ENCODE peak calls at places on chromosome 16, in five cellular contexts. One of them, this sample, is unnamed.

GRCh38 chr16:4699030-4699556 is 5.7 kb downstream of the NUDT16L1 start:
- DNase-seq in coronary artery: no peak
- DNase-seq in AG09309: no peak
- DNase-seq in IMR-90: no peak
- DNase-seq in HL-60: no peak
- DNase-seq in this sample: no peak

GRCh38 chr16:25317732-25318316 is 60.2 kb upstream of the ZKSCAN2 start:
- DNase-seq in coronary artery: no peak
- DNase-seq in AG09309: no peak
- DNase-seq in IMR-90: no peak
- DNase-seq in HL-60: no peak
- DNase-seq in this sample: no peak

GRCh38 chr16:82061861-82062525 is 26.9 kb downstream of the HSD17B2 start:
- DNase-seq in coronary artery: no peak
- DNase-seq in AG09309: no peak
- DNase-seq in IMR-90: peak; percentile 22
- DNase-seq in HL-60: peak; percentile 10
- DNase-seq in this sample: no peak

GRCh38 chr16:10762336-10762995 is 18.8 kb downstream of the NUBP1 start:
- DNase-seq in coronary artery: no peak
- DNase-seq in AG09309: no peak
- DNase-seq in IMR-90: no peak
- DNase-seq in HL-60: no peak
- DNase-seq in this sample: no peak

GRCh38 chr16:75093598-75094540 is 22.7 kb downstream of the LDHD start:
- DNase-seq in coronary artery: no peak
- DNase-seq in AG09309: no peak
- DNase-seq in IMR-90: no peak
- DNase-seq in HL-60: no peak
- DNase-seq in this sample: no peak

GRCh38 chr16:27723711-27724490 is 174.0 kb downstream of the KATNIP start:
- DNase-seq in coronary artery: no peak
- DNase-seq in AG09309: no peak
- DNase-seq in IMR-90: no peak
- DNase-seq in HL-60: no peak
- DNase-seq in this sample: no peak

GRCh38 chr16:24713379-24713778 is 16.1 kb upstream of the TNRC6A start:
- DNase-seq in coronary artery: no peak
- DNase-seq in AG09309: no peak
- DNase-seq in IMR-90: no peak
- DNase-seq in HL-60: no peak
- DNase-seq in this sample: no peak

GRCh38 chr16:12229759-12230594 is 253.4 kb downstream of the SNX29 start:
- DNase-seq in coronary artery: no peak
- DNase-seq in AG09309: peak; percentile 28
- DNase-seq in IMR-90: peak; percentile 71
- DNase-seq in HL-60: no peak
- DNase-seq in this sample: peak; percentile 21

GRCh38 chr16:79980650-79981521 is 380.3 kb upstream of the MAF start:
- DNase-seq in coronary artery: no peak
- DNase-seq in AG09309: no peak
- DNase-seq in IMR-90: no peak
- DNase-seq in HL-60: no peak
- DNase-seq in this sample: no peak

GRCh38 chr16:11250091-11250785 is 5.8 kb downstream of the SOCS1 start:
- DNase-seq in coronary artery: no peak
- DNase-seq in AG09309: no peak
- DNase-seq in IMR-90: peak; percentile 78
- DNase-seq in HL-60: no peak
- DNase-seq in this sample: peak; percentile 55

GRCh38 chr16:11129378-11129781 is 126.6 kb downstream of the SOCS1 start:
- DNase-seq in coronary artery: no peak
- DNase-seq in AG09309: no peak
- DNase-seq in IMR-90: no peak
- DNase-seq in HL-60: no peak
- DNase-seq in this sample: no peak

GRCh38 chr16:82011199-82011641 is at the start of gene SDR42E1:
- DNase-seq in coronary artery: no peak
- DNase-seq in AG09309: no peak
- DNase-seq in IMR-90: no peak
- DNase-seq in HL-60: no peak
- DNase-seq in this sample: no peak

GRCh38 chr16:50102046-50102756 is 36.4 kb downstream of the HEATR3 start:
- DNase-seq in coronary artery: no peak
- DNase-seq in AG09309: peak; percentile 42
- DNase-seq in IMR-90: peak; percentile 86
- DNase-seq in HL-60: peak; percentile 21
- DNase-seq in this sample: peak; percentile 32

GRCh38 chr16:74216319-74216718 is 80.3 kb upstream of the PSMD7 start:
- DNase-seq in coronary artery: no peak
- DNase-seq in AG09309: no peak
- DNase-seq in IMR-90: peak; percentile 41
- DNase-seq in HL-60: no peak
- DNase-seq in this sample: no peak

GRCh38 chr16:72357860-72358259 is 185.9 kb upstream of the PMFBP1 start:
- DNase-seq in coronary artery: no peak
- DNase-seq in AG09309: no peak
- DNase-seq in IMR-90: peak; percentile 73
- DNase-seq in HL-60: no peak
- DNase-seq in this sample: peak; percentile 38

GRCh38 chr16:3097266-3097665 is 1.8 kb downstream of the ZSCAN10 start:
- DNase-seq in coronary artery: no peak
- DNase-seq in AG09309: no peak
- DNase-seq in IMR-90: no peak
- DNase-seq in HL-60: no peak
- DNase-seq in this sample: no peak
- H3K4me3 ChIP-seq in coronary artery: no peak overlapping the region
- H3K4me3 ChIP-seq in AG09309: no peak overlapping the region
- H3K4me3 ChIP-seq in IMR-90: no peak overlapping the region
- H3K4me3 ChIP-seq in HL-60: no peak overlapping the region
- H3K4me3 ChIP-seq in this sample: no peak overlapping the region

DNA sequence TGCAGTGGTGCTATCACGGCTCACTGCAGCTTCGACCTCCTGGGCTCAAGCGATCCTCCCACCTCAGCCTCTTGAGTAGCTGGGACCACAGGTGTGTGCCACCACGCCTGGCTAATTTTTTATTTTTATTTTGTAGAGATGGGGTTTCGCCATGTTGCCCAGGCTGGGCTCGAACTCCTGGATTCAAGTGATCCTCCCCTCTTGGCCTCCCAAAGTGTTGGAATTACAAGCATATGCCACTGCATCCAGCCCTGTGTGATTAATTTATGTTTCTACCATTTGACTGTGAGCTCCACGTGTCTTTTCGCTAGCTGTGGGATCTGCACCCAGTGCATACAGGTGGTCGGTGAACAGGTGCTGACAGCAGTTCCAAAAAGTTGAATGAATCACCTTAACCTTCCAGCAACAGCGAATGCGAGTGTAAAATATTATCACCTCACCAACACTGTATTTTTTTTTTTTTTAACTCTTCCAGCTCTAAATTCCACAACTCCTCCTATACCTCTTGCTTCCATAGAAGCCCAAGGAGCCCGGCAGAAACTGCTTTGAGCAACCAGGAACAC is 481 bp upstream of the NUDT7 start:
- DNase-seq in coronary artery: no peak
- DNase-seq in AG09309: no peak
- DNase-seq in IMR-90: no peak
- DNase-seq in HL-60: no peak
- DNase-seq in this sample: no peak
- H3K4me3 ChIP-seq in coronary artery: peak overlapping the region; percentile 79
- H3K4me3 ChIP-seq in AG09309: no peak overlapping the region
- H3K4me3 ChIP-seq in IMR-90: no peak overlapping the region
- H3K4me3 ChIP-seq in HL-60: peak overlapping the region; percentile 20
- H3K4me3 ChIP-seq in this sample: peak overlapping the region; percentile 12

DNA sequence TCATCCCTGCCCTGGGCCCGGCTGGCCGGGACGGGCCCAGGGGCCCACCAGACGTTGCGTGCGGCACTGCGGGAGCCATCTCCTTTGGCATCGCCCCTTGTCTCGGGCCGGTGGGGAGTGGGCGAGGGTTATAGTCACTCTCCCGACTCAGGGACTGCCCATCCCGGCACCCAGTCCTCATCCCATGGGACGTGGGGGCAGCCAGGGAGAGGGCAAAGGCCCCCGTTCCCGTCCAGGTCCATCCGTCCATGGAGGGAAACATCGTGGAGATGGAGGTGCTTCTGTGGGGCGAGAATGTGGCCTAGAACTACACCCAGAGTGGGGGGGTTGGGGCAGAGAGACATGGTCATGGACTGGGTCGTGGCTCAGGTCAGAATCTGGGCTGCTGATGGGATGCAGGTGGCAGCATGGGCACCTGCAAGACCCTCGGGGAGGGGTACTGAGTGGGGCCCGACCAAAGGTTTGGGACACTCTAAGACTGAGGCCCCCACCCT is 2.4 kb upstream of the WDR90 start:
- DNase-seq in coronary artery: no peak
- DNase-seq in AG09309: no peak
- DNase-seq in IMR-90: no peak
- DNase-seq in HL-60: no peak
- DNase-seq in this sample: no peak
- H3K4me3 ChIP-seq in coronary artery: no peak overlapping the region
- H3K4me3 ChIP-seq in AG09309: no peak overlapping the region
- H3K4me3 ChIP-seq in IMR-90: no peak overlapping the region
- H3K4me3 ChIP-seq in HL-60: no peak overlapping the region
- H3K4me3 ChIP-seq in this sample: no peak overlapping the region

GRCh38 chr16:85605051-85605911 is 7.8 kb upstream of the GSE1 start:
- DNase-seq in coronary artery: no peak
- DNase-seq in AG09309: no peak
- DNase-seq in IMR-90: no peak
- DNase-seq in HL-60: no peak
- DNase-seq in this sample: no peak
- H3K4me3 ChIP-seq in coronary artery: no peak overlapping the region
- H3K4me3 ChIP-seq in AG09309: no peak overlapping the region
- H3K4me3 ChIP-seq in IMR-90: no peak overlapping the region
- H3K4me3 ChIP-seq in HL-60: no peak overlapping the region
- H3K4me3 ChIP-seq in this sample: no peak overlapping the region

DNA sequence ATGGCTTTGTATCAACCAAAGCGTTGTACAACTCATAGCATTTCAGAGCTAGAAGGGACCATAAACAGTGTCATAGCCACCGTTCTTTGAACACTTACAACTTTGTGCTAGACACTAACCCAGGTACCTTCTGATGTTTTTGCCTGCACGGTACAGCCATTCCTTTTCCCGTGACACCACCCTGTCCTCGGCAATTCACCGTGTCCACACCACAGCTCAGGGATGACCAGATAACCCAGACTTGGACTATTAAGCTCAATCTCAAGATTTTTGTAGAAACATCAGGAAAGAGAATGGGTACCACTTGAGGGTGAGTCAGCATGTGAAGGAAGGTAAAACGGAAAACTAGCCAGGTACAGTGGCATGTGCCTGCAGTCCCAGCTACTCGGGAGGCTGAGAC is 9.8 kb upstream of the CBFB start:
- DNase-seq in coronary artery: peak; percentile 45
- DNase-seq in AG09309: no peak
- DNase-seq in IMR-90: no peak
- DNase-seq in HL-60: no peak
- DNase-seq in this sample: no peak
- H3K4me3 ChIP-seq in coronary artery: no peak overlapping the region
- H3K4me3 ChIP-seq in AG09309: no peak overlapping the region
- H3K4me3 ChIP-seq in IMR-90: no peak overlapping the region
- H3K4me3 ChIP-seq in HL-60: no peak overlapping the region
- H3K4me3 ChIP-seq in this sample: no peak overlapping the region

GRCh38 chr16:69618307-69618706 is 52.5 kb downstream of the NFAT5 start:
- DNase-seq in coronary artery: no peak
- DNase-seq in AG09309: no peak
- DNase-seq in IMR-90: no peak
- DNase-seq in HL-60: no peak
- DNase-seq in this sample: no peak
- H3K4me3 ChIP-seq in coronary artery: no peak overlapping the region
- H3K4me3 ChIP-seq in AG09309: no peak overlapping the region
- H3K4me3 ChIP-seq in IMR-90: no peak overlapping the region
- H3K4me3 ChIP-seq in HL-60: no peak overlapping the region
- H3K4me3 ChIP-seq in this sample: no peak overlapping the region

GRCh38 chr16:68384293-68385255 is 63.7 kb downstream of the SMPD3 start:
- DNase-seq in coronary artery: no peak
- DNase-seq in AG09309: no peak
- DNase-seq in IMR-90: no peak
- DNase-seq in HL-60: no peak
- DNase-seq in this sample: no peak
- H3K4me3 ChIP-seq in coronary artery: no peak overlapping the region
- H3K4me3 ChIP-seq in AG09309: no peak overlapping the region
- H3K4me3 ChIP-seq in IMR-90: no peak overlapping the region
- H3K4me3 ChIP-seq in HL-60: no peak overlapping the region
- H3K4me3 ChIP-seq in this sample: no peak overlapping the region

GRCh38 chr16:22813223-22813945 is 578 bp upstream of the HS3ST2 start:
- DNase-seq in coronary artery: no peak
- DNase-seq in AG09309: no peak
- DNase-seq in IMR-90: peak; percentile 7
- DNase-seq in HL-60: peak; percentile 24
- DNase-seq in this sample: no peak
- H3K4me3 ChIP-seq in coronary artery: peak overlapping the region; percentile 67
- H3K4me3 ChIP-seq in AG09309: peak overlapping the region; percentile 24
- H3K4me3 ChIP-seq in IMR-90: no peak overlapping the region
- H3K4me3 ChIP-seq in HL-60: no peak overlapping the region
- H3K4me3 ChIP-seq in this sample: no peak overlapping the region

GRCh38 chr16:85314633-85315032 is 202.4 kb upstream of the CIBAR2 start:
- DNase-seq in coronary artery: no peak
- DNase-seq in AG09309: no peak
- DNase-seq in IMR-90: no peak
- DNase-seq in HL-60: no peak
- DNase-seq in this sample: no peak
- H3K4me3 ChIP-seq in coronary artery: no peak overlapping the region
- H3K4me3 ChIP-seq in AG09309: no peak overlapping the region
- H3K4me3 ChIP-seq in IMR-90: no peak overlapping the region
- H3K4me3 ChIP-seq in HL-60: no peak overlapping the region
- H3K4me3 ChIP-seq in this sample: no peak overlapping the region

This sample was measured in AG04450.